ENCODE peak calls at places on chromosomes 6 and 20, in six cellular contexts. O is NT2/D1, T is SK-N-SH, Q is H1, X is K562, A is GM12878. N is an unnamed sample.

GRCh38 chr6:17714879-17715860 is 8.4 kb upstream of the NUP153 start:
- DNase-seq in T (no peak), O (peak; percentile 3), A (no peak), X (peak; percentile 73), Q (no peak), N (peak; percentile 74)

GRCh38 chr6:125114248-125114858 is 39.2 kb upstream of the TPD52L1 start:
- DNase-seq in Q (no peak), X (peak; percentile 45), O (no peak), T (peak; percentile 30), A (no peak), N (peak; percentile 55)

GRCh38 chr6:159444073-159444472 is 249.0 kb downstream of the SOD2 start:
- DNase-seq in A (no peak), X (no peak), T (no peak), O (no peak), Q (no peak), N (no peak)

GRCh38 chr6:161618816-161619454 is 345.1 kb upstream of the AGPAT4 start:
- DNase-seq in Q (peak; percentile 31), A (no peak), T (peak; percentile 64), O (peak; percentile 35), X (peak; percentile 16), N (peak; percentile 10)

GRCh38 chr6:17212541-17213371 is 68.4 kb upstream of the RBM24 start:
- DNase-seq in X (no peak), A (no peak), Q (no peak), O (no peak), T (no peak), N (no peak)

GRCh38 chr6:44157152-44157521 is 1.5 kb upstream of the CAPN11 start:
- DNase-seq in A (no peak), O (no peak), Q (no peak), X (no peak), T (no peak), N (no peak)

GRCh38 chr20:61253264-61253639 is 1.2 kb downstream of the CDH4 start:
- DNase-seq in Q (no peak), X (no peak), T (peak; percentile 69), O (no peak), A (no peak), N (no peak)

GRCh38 chr20:17570347-17571152 is 675 bp downstream of the DSTN start:
- DNase-seq in X (peak; percentile 15), Q (no peak), A (no peak), T (peak; percentile 81), O (peak; percentile 23), N (peak; percentile 15)

GRCh38 chr6:43629104-43629504 is at the start of gene GTPBP2:
- DNase-seq in A (peak; percentile 91), T (peak; percentile 97), O (peak; percentile 96), X (peak; percentile 95), Q (peak; percentile 97), N (peak; percentile 97)

GRCh38 chr6:25278914-25279747 is at the start of gene CARMIL1:
- DNase-seq in T (peak; percentile 94), Q (peak; percentile 53), X (peak; percentile 90), A (no peak), O (peak; percentile 56), N (peak; percentile 73)

GRCh38 chr20:56431451-56431850 is 19.4 kb downstream of the CASS4 start:
- DNase-seq in Q (no peak), A (no peak), T (no peak), X (no peak), O (no peak), N (no peak)

GRCh38 chr6:98880486-98880885 is 46.1 kb downstream of the POU3F2 start:
- DNase-seq in T (no peak), A (peak; percentile 32), Q (no peak), O (no peak), X (no peak), N (no peak)

GRCh38 chr20:24821391-24821790 is 127.7 kb upstream of the CST7 start:
- DNase-seq in A (no peak), O (no peak), T (no peak), X (no peak), Q (no peak), N (no peak)

GRCh38 chr20:60589624-60590023 is 631.4 kb downstream of the CDH26 start:
- DNase-seq in T (no peak), X (peak; percentile 15), O (peak; percentile 61), Q (peak; percentile 7), A (no peak), N (no peak)

GRCh38 chr6:31718294-31718693 is 3.1 kb downstream of the LY6G6D start:
- DNase-seq in X (no peak), O (no peak), Q (no peak), T (no peak), A (no peak), N (peak; percentile 71)

GRCh38 chr6:26187292-26187691 is 100.1 kb downstream of the HFE start:
- DNase-seq in A (no peak), O (no peak), T (no peak), X (no peak), Q (no peak), N (no peak)

GRCh38 chr6:42368156-42368555 is 83.6 kb downstream of the TRERF1 start:
- DNase-seq in X (no peak), A (no peak), Q (no peak), O (no peak), T (no peak), N (no peak)

GRCh38 chr20:49717693-49718092 is 4.0 kb upstream of the B4GALT5 start:
- DNase-seq in X (no peak), A (no peak), T (no peak), Q (no peak), O (no peak), N (peak; percentile 90)

GRCh38 chr6:143015300-143015706 is 45.4 kb upstream of the AIG1 start:
- DNase-seq in T (no peak), X (no peak), A (peak; percentile 32), Q (no peak), O (no peak), N (no peak)

GRCh38 chr6:43006251-43006650 is 7.5 kb downstream of the MEA1 start:
- DNase-seq in A (no peak), O (no peak), X (no peak), T (no peak), Q (no peak), N (no peak)

GRCh38 chr6:31202259-31203166 is 32.0 kb upstream of the POU5F1 start:
- DNase-seq in O (no peak), Q (no peak), A (no peak), X (no peak), T (no peak), N (no peak)

GRCh38 chr6:73263570-73263909 is 544 bp upstream of the KHDC1 start:
- DNase-seq in A (no peak), O (no peak), Q (no peak), T (no peak), X (no peak), N (no peak)

GRCh38 chr6:80226699-80227098 is 120.2 kb downstream of the BCKDHB start:
- DNase-seq in X (no peak), Q (no peak), O (no peak), A (no peak), T (no peak), N (no peak)

GRCh38 chr6:80217799-80218198 is 111.3 kb downstream of the BCKDHB start:
- DNase-seq in X (no peak), A (no peak), Q (no peak), T (no peak), O (no peak), N (no peak)

GRCh38 chr6:80227545-80227944 is 121.1 kb downstream of the BCKDHB start:
- DNase-seq in O (no peak), A (no peak), Q (no peak), T (no peak), X (no peak), N (no peak)

GRCh38 chr6:80226156-80226555 is 119.7 kb downstream of the BCKDHB start:
- DNase-seq in T (no peak), O (no peak), X (no peak), Q (no peak), A (no peak), N (no peak)

GRCh38 chr6:80223743-80224212 is 117.3 kb downstream of the BCKDHB start:
- DNase-seq in A (no peak), Q (no peak), T (no peak), O (no peak), X (no peak), N (no peak)
- TF ChIP-seq YY1 in A (no peak), Q (no peak), T (no peak), O (no peak), X (no peak), N (no peak)

DNA sequence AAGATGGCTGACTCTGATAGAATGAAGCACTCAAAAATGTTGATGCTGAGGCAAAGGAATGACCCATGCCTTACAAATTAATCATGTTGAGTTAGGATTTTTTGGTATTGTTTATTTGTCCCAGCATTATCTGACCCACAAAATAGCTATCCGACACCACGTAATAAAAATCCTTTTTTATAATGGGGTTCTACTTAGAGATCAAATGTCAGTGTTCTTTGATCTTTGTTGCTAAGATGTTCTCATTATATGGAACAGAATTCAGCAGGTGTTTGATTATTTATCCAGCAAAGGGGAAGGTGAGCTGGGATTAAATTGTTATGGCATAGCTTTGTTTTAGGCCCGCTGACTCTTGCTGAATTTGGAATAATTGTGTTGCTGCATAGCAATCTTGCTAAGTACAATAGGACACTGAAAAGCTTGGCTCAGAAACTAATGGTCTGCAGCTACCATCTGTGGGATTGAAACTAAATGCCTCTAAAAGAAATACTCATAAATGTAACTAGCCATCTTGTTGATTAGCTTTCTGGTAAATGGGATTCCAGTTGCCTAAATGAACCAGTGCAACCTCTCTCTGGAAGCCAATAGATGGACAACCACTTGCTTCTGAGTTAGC is 180.2 kb upstream of the HDAC2 start:
- DNase-seq in X (no peak), A (no peak), Q (no peak), O (no peak), T (no peak), N (no peak)
- TF ChIP-seq YY1 in X (no peak), A (no peak), Q (no peak), O (no peak), T (no peak), N (no peak)

DNA sequence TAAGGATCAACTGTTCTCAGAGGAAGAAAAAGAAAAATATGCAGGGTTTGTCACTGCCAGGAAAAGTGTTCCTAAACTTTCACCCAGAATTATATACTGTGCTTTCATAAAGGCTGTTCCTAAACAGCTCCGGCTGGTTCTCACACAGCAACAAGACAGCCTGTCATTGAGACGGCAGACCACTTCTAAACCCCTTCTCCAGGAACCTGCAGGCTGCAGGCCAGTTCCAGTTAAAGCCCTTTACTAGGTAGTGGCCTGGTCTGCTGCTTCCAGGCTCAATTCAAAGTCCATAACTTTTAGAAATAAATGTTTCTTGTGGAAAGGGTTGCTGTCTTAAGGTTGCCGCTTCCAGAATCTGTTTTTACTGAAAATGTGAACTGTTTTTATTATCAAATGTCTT is 97.3 kb upstream of the SOX4 start:
- DNase-seq in X (no peak), T (peak; percentile 35), A (no peak), O (no peak), Q (no peak), N (no peak)
- TF ChIP-seq YY1 in X (no peak), T (no peak), A (no peak), O (no peak), Q (no peak), N (no peak)

GRCh38 chr6:34697904-34698557 is 1.5 kb upstream of the ILRUN start:
- DNase-seq in Q (no peak), T (no peak), X (no peak), A (no peak), O (no peak), N (no peak)

GRCh38 chr6:34696739-34697543 is at the start of gene ILRUN:
- DNase-seq in T (peak; percentile 96), Q (peak; percentile 65), X (peak; percentile 98), O (peak; percentile 78), A (peak; percentile 76), N (peak; percentile 81)

GRCh38 chr6:34695729-34696188 is 808 bp downstream of the ILRUN start:
- DNase-seq in O (no peak), Q (no peak), X (no peak), A (no peak), T (peak; percentile 26), N (no peak)

GRCh38 chr6:34697544-34697836 is 923 bp upstream of the ILRUN start:
- DNase-seq in T (peak; percentile 28), O (no peak), X (no peak), Q (no peak), A (no peak), N (no peak)

GRCh38 chr6:34696189-34696738 is 303 bp downstream of the ILRUN start:
- DNase-seq in T (no peak), Q (no peak), O (no peak), A (no peak), X (no peak), N (no peak)
- TF ChIP-seq YY1 in T (no peak), Q (no peak), O (no peak), A (no peak), X (peak; percentile 3), N (no peak)

N was measured in HCT116.